ENCODE peak calls at places on chromosome 17, in four cellular contexts. One of them, this sample, is unnamed.

GRCh38 chr17:61144876-61145564 is 254.6 kb upstream of the TBX2 start:
- DNase-seq in EL: no peak
- DNase-seq in HAP-1: no peak
- DNase-seq in COR-L47: no peak
- DNase-seq in this sample: peak

GRCh38 chr17:49700956-49701355 is 6.8 kb downstream of the SLC35B1 start:
- DNase-seq in EL: no peak
- DNase-seq in HAP-1: no peak
- DNase-seq in COR-L47: no peak
- DNase-seq in this sample: no peak

GRCh38 chr17:44757045-44757917 is 1.5 kb upstream of the ADAM11 start:
- DNase-seq in EL: no peak
- DNase-seq in HAP-1: no peak
- DNase-seq in COR-L47: no peak
- DNase-seq in this sample: no peak

GRCh38 chr17:75876938-75877751 is 1.2 kb downstream of the TRIM47 start:
- DNase-seq in EL: peak
- DNase-seq in HAP-1: no peak
- DNase-seq in COR-L47: peak
- DNase-seq in this sample: peak

GRCh38 chr17:66091440-66092080 is 100.4 kb downstream of the CEP112 start:
- DNase-seq in EL: no peak
- DNase-seq in HAP-1: no peak
- DNase-seq in COR-L47: no peak
- DNase-seq in this sample: no peak

GRCh38 chr17:71284032-71284755 is 836.6 kb upstream of the SOX9 start:
- DNase-seq in EL: no peak
- DNase-seq in HAP-1: no peak
- DNase-seq in COR-L47: no peak
- DNase-seq in this sample: no peak

GRCh38 chr17:49910094-49910857 is 58.7 kb upstream of the DLX4 start:
- DNase-seq in EL: peak
- DNase-seq in HAP-1: no peak
- DNase-seq in COR-L47: no peak
- DNase-seq in this sample: peak

GRCh38 chr17:44786551-44787081 is 27.8 kb downstream of the ADAM11 start:
- DNase-seq in EL: no peak
- DNase-seq in HAP-1: no peak
- DNase-seq in COR-L47: no peak
- DNase-seq in this sample: no peak

GRCh38 chr17:7579839-7580630 is 597 bp downstream of the CD68 start:
- DNase-seq in EL: no peak
- DNase-seq in HAP-1: no peak
- DNase-seq in COR-L47: no peak
- DNase-seq in this sample: no peak

GRCh38 chr17:9837551-9838471 is 12.1 kb downstream of the GLP2R start:
- DNase-seq in EL: peak
- DNase-seq in HAP-1: no peak
- DNase-seq in COR-L47: no peak
- DNase-seq in this sample: peak

GRCh38 chr17:70622382-70623260 is 453.3 kb downstream of the KCNJ2 start:
- DNase-seq in EL: peak
- DNase-seq in HAP-1: no peak
- DNase-seq in COR-L47: peak
- DNase-seq in this sample: peak

GRCh38 chr17:68398731-68399637 is 58.3 kb downstream of the WIPI1 start:
- DNase-seq in EL: peak
- DNase-seq in HAP-1: peak
- DNase-seq in COR-L47: peak
- DNase-seq in this sample: peak

GRCh38 chr17:4597975-4598374 is 13.6 kb downstream of the SMTNL2 start:
- DNase-seq in EL: no peak
- DNase-seq in HAP-1: no peak
- DNase-seq in COR-L47: no peak
- DNase-seq in this sample: no peak

GRCh38 chr17:76893623-76894358 is 25.6 kb downstream of the MGAT5B start:
- DNase-seq in EL: no peak
- DNase-seq in HAP-1: no peak
- DNase-seq in COR-L47: peak
- DNase-seq in this sample: no peak

GRCh38 chr17:78538033-78538776 is 39.0 kb downstream of the DNAH17 start:
- DNase-seq in EL: no peak
- DNase-seq in HAP-1: no peak
- DNase-seq in COR-L47: no peak
- DNase-seq in this sample: no peak